ENCODE peak calls at places on chromosomes 7 and 10, in four cellular contexts. Q is neuronal stem cell, G is right lobe of liver, V is heart left ventricle. X is an unnamed sample.
A peak's percentile ranks its signal among the peaks of the same experiment; 100 is the strongest.

GRCh38 chr7:135490783-135491182 is 19.1 kb downstream of the CNOT4 start:
- DNase-seq in G (no peak), Q (no peak), V (no peak), X (no peak)

GRCh38 chr7:77266162-77266807 is 66.7 kb upstream of the FGL2 start:
- DNase-seq in Q (no peak), G (no peak), V (no peak), X (no peak)

GRCh38 chr10:103828107-103828506 is 27.3 kb downstream of the SH3PXD2A start:
- DNase-seq in V (no peak), G (no peak), Q (no peak), X (no peak)

GRCh38 chr10:27745719-27746363 is at the start of gene MKX:
- DNase-seq in V (peak; percentile 20), Q (peak; percentile 84), G (peak; percentile 60), X (no peak)

GRCh38 chr7:131249003-131249402 is 78.7 kb upstream of the MKLN1 start:
- DNase-seq in G (no peak), V (peak; percentile 78), Q (no peak), X (no peak)

GRCh38 chr7:50206521-50207250 is 97.8 kb upstream of the IKZF1 start:
- DNase-seq in Q (no peak), G (no peak), V (no peak), X (peak; percentile 78)

GRCh38 chr10:72687035-72687434 is 4.9 kb upstream of the MCU start:
- DNase-seq in G (no peak), Q (no peak), V (no peak), X (no peak)

GRCh38 chr10:14736600-14737081 is 38.1 kb downstream of the FAM107B start:
- DNase-seq in Q (no peak), G (no peak), V (peak; percentile 38), X (no peak)

GRCh38 chr7:148481965-148482626 is 108.5 kb upstream of the C7orf33 start:
- DNase-seq in Q (no peak), V (no peak), G (no peak), X (no peak)

GRCh38 chr7:81956520-81956919 is 186.7 kb upstream of the HGF start:
- DNase-seq in V (no peak), Q (peak; percentile 46), G (no peak), X (peak; percentile 26)

GRCh38 chr7:3157541-3158287 is 114.0 kb upstream of the CARD11 start:
- DNase-seq in Q (no peak), G (no peak), V (no peak), X (no peak)

GRCh38 chr7:7254319-7254718 is 72.0 kb downstream of the C1GALT1 start:
- DNase-seq in V (no peak), Q (no peak), G (no peak), X (no peak)

GRCh38 chr10:132904169-132904813 is 38.1 kb downstream of the CFAP46 start:
- DNase-seq in Q (peak; percentile 11), V (peak; percentile 39), G (peak; percentile 51), X (peak; percentile 11)

GRCh38 chr10:110458583-110458920 is 39.2 kb upstream of the DUSP5 start:
- DNase-seq in G (no peak), Q (no peak), V (peak; percentile 69), X (no peak)

GRCh38 chr7:81140775-81141174 is 221.9 kb upstream of the SEMA3C start:
- DNase-seq in Q (no peak), G (no peak), V (no peak), X (no peak)

GRCh38 chr10:93915603-93916002 is 21.8 kb downstream of the SLC35G1 start:
- DNase-seq in V (no peak), Q (no peak), G (no peak), X (no peak)

GRCh38 chr7:46230298-46231295 is 309.5 kb upstream of the IGFBP3 start:
- DNase-seq in G (no peak), V (no peak), Q (no peak), X (no peak)

GRCh38 chr10:78139336-78139735 is 105.7 kb downstream of the RPS24 start:
- DNase-seq in Q (no peak), V (peak; percentile 29), G (no peak), X (no peak)

GRCh38 chr10:133461027-133461426 is 7.3 kb downstream of the SCART1 start:
- DNase-seq in Q (no peak), V (no peak), G (peak; percentile 37), X (no peak)

GRCh38 chr10:31921031-31921430 is 7.6 kb downstream of the ARHGAP12 start:
- DNase-seq in G (no peak), V (no peak), Q (no peak), X (peak; percentile 40)

GRCh38 chr10:62084434-62084833 is 182.9 kb downstream of the ARID5B start:
- DNase-seq in V (no peak), Q (no peak), G (no peak), X (no peak)

GRCh38 chr10:72316748-72317435 is 37.8 kb downstream of the DNAJB12 start:
- DNase-seq in V (peak; percentile 83), Q (no peak), G (peak; percentile 91), X (peak; percentile 80)

GRCh38 chr10:104640339-104641149 is 546 bp upstream of the SORCS3 start:
- DNase-seq in Q (peak; percentile 20), G (no peak), V (no peak), X (no peak)

GRCh38 chr7:150964593-150965111 is 13.5 kb downstream of the KCNH2 start:
- DNase-seq in V (peak; percentile 96), Q (no peak), G (no peak), X (no peak)

GRCh38 chr7:123099712-123100111 is 100.1 kb downstream of the SLC13A1 start:
- DNase-seq in V (no peak), Q (no peak), G (no peak), X (no peak)

GRCh38 chr10:6091630-6092029 is 2.8 kb downstream of the RBM17 start:
- DNase-seq in Q (no peak), V (no peak), G (no peak), X (peak; percentile 82)

GRCh38 chr10:122162566-122163181 is 108.4 kb upstream of the BTBD16 start:
- DNase-seq in Q (peak; percentile 46), V (peak; percentile 47), G (peak; percentile 89), X (no peak)

GRCh38 chr10:110893559-110894179 is 21.9 kb downstream of the PDCD4 start:
- DNase-seq in G (no peak), Q (no peak), V (no peak), X (peak; percentile 39)

GRCh38 chr7:13850185-13850752 is 139.2 kb downstream of the ETV1 start:
- DNase-seq in G (no peak), Q (no peak), V (no peak), X (peak; percentile 93)

GRCh38 chr7:75757860-75758259 is 14.2 kb downstream of the CCL26 start:
- DNase-seq in V (no peak), Q (no peak), G (no peak), X (no peak)

GRCh38 chr7:101633516-101633915 is 4.4 kb upstream of the MYL10 start:
- DNase-seq in G (no peak), Q (no peak), V (no peak), X (no peak)

DNA sequence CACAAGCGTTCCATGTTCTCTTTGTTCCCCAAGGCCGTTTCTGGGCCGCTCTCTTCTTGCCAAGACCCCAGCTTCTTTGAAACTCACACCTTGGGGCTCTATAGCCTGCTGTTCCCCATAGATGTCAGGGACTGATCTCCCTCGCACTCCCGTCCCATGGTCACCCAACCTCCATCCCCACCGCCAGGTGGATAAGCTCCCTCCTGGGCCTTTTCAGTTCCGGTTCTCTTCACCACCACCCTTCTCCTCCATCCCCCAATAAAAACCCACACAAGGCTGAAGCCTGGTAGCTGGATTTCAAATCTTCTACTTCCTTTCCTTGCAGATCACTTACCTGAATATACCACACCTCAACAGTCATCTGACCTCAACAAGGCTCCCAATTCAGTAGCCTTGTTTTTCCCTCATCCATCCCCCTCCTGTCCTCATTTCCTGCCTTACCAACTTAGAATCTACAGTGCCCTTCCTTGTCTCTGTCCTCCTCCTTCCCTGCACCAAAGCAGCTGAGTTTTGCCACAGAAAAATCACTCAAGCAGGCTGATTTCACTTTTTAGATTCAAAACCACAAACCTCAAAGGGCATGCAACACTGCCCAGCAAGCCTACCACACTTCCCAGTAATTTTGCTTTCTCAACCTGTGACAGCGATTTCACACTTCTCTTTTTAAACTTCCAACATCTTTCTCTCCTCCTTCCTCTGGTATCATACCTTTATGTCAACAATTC is 7.7 kb downstream of the SLC37A3 start:
- DNase-seq in V (no peak), Q (no peak), G (no peak), X (peak; percentile 11)
- H3K4me3 ChIP-seq in V (no peak overlapping the region), Q (no peak overlapping the region), G (no peak overlapping the region), X (no peak overlapping the region)

GRCh38 chr7:128402346-128402745 is 7.4 kb downstream of the IMPDH1 start:
- DNase-seq in Q (no peak), G (no peak), V (no peak), X (no peak)

GRCh38 chr7:128398016-128398840 is 11.6 kb downstream of the IMPDH1 start:
- DNase-seq in V (no peak), Q (no peak), G (peak; percentile 60), X (no peak)

GRCh38 chr7:128399991-128400390 is 9.8 kb downstream of the IMPDH1 start:
- DNase-seq in V (no peak), Q (no peak), G (peak; percentile 28), X (no peak)

GRCh38 chr7:128398841-128399135 is 11.0 kb downstream of the IMPDH1 start:
- DNase-seq in G (no peak), Q (no peak), V (no peak), X (no peak)

DNA sequence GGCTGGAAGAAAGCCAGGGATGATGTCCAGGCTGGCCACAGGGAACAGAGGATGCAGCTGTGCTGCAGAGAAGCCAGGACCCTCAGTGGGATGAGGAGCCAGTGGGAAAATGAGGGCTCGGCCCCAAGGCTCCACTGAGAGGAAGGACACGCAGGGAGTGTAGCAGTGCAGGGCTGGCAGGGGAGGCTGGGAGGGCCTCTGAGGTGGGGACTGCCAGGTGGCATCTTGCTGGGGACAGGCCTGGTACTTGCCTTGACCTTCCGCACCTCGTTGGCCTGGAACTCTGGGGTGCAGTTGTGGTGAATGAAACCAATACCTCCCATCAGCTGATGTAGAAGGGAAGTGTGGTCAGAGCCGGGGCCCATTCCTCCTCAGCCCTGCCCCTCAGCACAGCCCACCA is 9.2 kb downstream of the IMPDH1 start:
- DNase-seq in Q (no peak), V (no peak), G (peak; percentile 27), X (no peak)
- H3K4me3 ChIP-seq in Q (no peak overlapping the region), V (no peak overlapping the region), G (no peak overlapping the region), X (no peak overlapping the region)

DNA sequence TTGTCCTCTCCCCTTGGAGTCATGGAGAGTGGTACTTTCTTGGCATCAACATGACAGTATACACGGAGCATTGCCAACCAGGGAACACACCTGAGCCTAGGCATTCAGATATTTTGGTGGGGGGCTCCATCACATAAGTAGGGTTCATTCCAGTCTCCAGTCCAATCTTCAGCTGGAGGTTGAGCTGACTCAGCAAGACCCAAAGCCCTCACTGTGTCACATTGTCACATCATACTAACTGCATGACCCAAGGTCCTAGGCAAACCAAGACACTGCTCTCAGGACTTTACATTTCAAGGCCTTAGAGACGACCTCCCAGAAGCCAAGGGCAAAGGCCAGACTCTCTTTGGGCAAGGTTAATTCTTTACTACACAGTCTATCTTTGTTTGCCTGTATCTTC is 190.1 kb downstream of the TMEM178B start:
- DNase-seq in G (no peak), Q (no peak), V (no peak), X (no peak)
- H3K4me3 ChIP-seq in G (no peak overlapping the region), Q (no peak overlapping the region), V (no peak overlapping the region), X (no peak overlapping the region)

GRCh38 chr7:93575555-93576397 is 1.3 kb upstream of the CALCR start:
- DNase-seq in G (no peak), Q (no peak), V (no peak), X (no peak)

GRCh38 chr7:93578762-93579161 is 4.2 kb upstream of the CALCR start:
- DNase-seq in G (no peak), Q (no peak), V (no peak), X (no peak)

GRCh38 chr7:93569189-93569588 is 5.3 kb downstream of the CALCR start:
- DNase-seq in V (no peak), Q (no peak), G (no peak), X (no peak)

GRCh38 chr7:93574646-93575554 is at the start of gene CALCR:
- DNase-seq in G (peak; percentile 49), V (no peak), Q (peak; percentile 48), X (no peak)

GRCh38 chr7:93574269-93574645 is 267 bp downstream of the CALCR start:
- DNase-seq in V (peak; percentile 20), Q (no peak), G (no peak), X (no peak)
- H3K4me3 ChIP-seq in V (no peak overlapping the region), Q (peak overlapping the region; percentile 77), G (peak overlapping the region; percentile 41), X (no peak overlapping the region)

X was measured in Jurkat, Clone E6-1.